ENCODE peak calls at places on chromosomes 5 and 9, in ten cellular contexts. Z, P, D, V, C, Q, N, O, U and F are unnamed samples.
A peak's percentile ranks its signal among the peaks of the same experiment; 100 is the strongest.

GRCh38 chr5:5353681-5354080 is 68.8 kb upstream of the ICE1 start:
- DNase-seq in C (no peak), O (no peak), Q (no peak), U (no peak), Z (no peak), D (no peak), P (no peak), N (no peak), V (no peak), F (no peak)

GRCh38 chr5:9661316-9662015 is 31.3 kb upstream of the TAS2R1 start:
- DNase-seq in D (no peak), U (no peak), V (no peak), C (no peak), Q (no peak), Z (no peak), P (no peak), N (no peak), O (no peak), F (no peak)

GRCh38 chr5:150180241-150181027 is 9.4 kb upstream of the SLC6A7 start:
- DNase-seq in V (peak; percentile 63), U (peak; percentile 73), C (no peak), Q (no peak), Z (no peak), O (no peak), D (no peak), N (no peak), P (no peak), F (no peak)

GRCh38 chr5:177086918-177087706 is 397 bp downstream of the FGFR4 start:
- DNase-seq in C (no peak), O (no peak), D (peak; percentile 19), N (no peak), Q (peak; percentile 70), V (no peak), Z (peak; percentile 91), P (peak; percentile 61), U (peak; percentile 89), F (peak; percentile 45)

GRCh38 chr9:117957267-117957666 is 253.1 kb downstream of the TLR4 start:
- DNase-seq in Q (peak; percentile 44), O (no peak), U (no peak), Z (no peak), C (peak; percentile 41), P (no peak), D (no peak), N (no peak), V (no peak), F (peak; percentile 36)

GRCh38 chr9:115240676-115241075 is 122.7 kb upstream of the TNC start:
- DNase-seq in N (no peak), O (no peak), Z (no peak), D (no peak), C (no peak), P (no peak), Q (no peak), U (no peak), V (no peak), F (no peak)

GRCh38 chr9:76415154-76415553 is 20.9 kb upstream of the RFK start:
- DNase-seq in D (no peak), N (no peak), U (no peak), V (no peak), O (peak; percentile 74), Z (no peak), Q (no peak), P (no peak), C (no peak), F (no peak)

GRCh38 chr5:142312399-142312798 is 12.4 kb downstream of the SPRY4 start:
- DNase-seq in P (no peak), Z (no peak), D (no peak), C (no peak), Q (no peak), U (no peak), O (no peak), N (no peak), V (no peak), F (no peak)

GRCh38 chr9:137262909-137263285 is 7.8 kb downstream of the NELFB start:
- DNase-seq in C (no peak), U (no peak), P (no peak), V (no peak), N (no peak), O (no peak), Q (no peak), Z (peak; percentile 67), D (no peak), F (peak; percentile 80)

GRCh38 chr9:70479880-70480291 is 65.4 kb upstream of the KLF9 start:
- DNase-seq in Z (no peak), Q (peak; percentile 34), D (no peak), C (peak; percentile 30), U (peak; percentile 48), P (no peak), O (no peak), V (no peak), N (no peak), F (peak; percentile 62)

GRCh38 chr9:76369583-76369982 is 24.6 kb downstream of the RFK start:
- DNase-seq in P (no peak), Z (no peak), Q (peak; percentile 85), O (no peak), V (no peak), N (no peak), C (no peak), U (peak; percentile 49), D (peak; percentile 9), F (peak; percentile 30)

GRCh38 chr9:131657890-131658752 is 81.8 kb downstream of the RAPGEF1 start:
- DNase-seq in D (no peak), U (no peak), V (no peak), N (peak; percentile 84), C (peak; percentile 64), O (no peak), P (peak; percentile 75), Q (no peak), Z (no peak), F (no peak)

GRCh38 chr5:38666668-38667498 is 110.4 kb upstream of the LIFR start:
- DNase-seq in C (peak; percentile 73), N (no peak), P (peak; percentile 19), V (no peak), Z (no peak), D (no peak), Q (peak; percentile 68), O (no peak), U (no peak), F (peak; percentile 70)

GRCh38 chr5:34657550-34657921 is 1.4 kb downstream of the RAI14 start:
- DNase-seq in P (no peak), N (no peak), C (no peak), U (peak; percentile 13), V (no peak), D (no peak), Z (no peak), Q (no peak), O (no peak), F (peak; percentile 40)

GRCh38 chr5:581941-582340 is 30.2 kb upstream of the CEP72 start:
- DNase-seq in U (no peak), Z (no peak), N (no peak), D (no peak), C (no peak), P (no peak), Q (peak; percentile 14), V (no peak), O (no peak), F (no peak)

GRCh38 chr9:81753436-81753835 is 64.1 kb upstream of the TLE1 start:
- DNase-seq in P (no peak), V (no peak), Z (no peak), N (no peak), Q (no peak), D (no peak), C (no peak), U (no peak), O (no peak), F (no peak)

GRCh38 chr5:159928122-159928960 is 12.1 kb downstream of the ADRA1B start:
- DNase-seq in Q (no peak), O (no peak), P (peak; percentile 54), Z (no peak), V (no peak), C (no peak), U (no peak), N (peak; percentile 90), D (no peak), F (peak; percentile 76)

GRCh38 chr9:93143830-93144530 is 9.9 kb upstream of the NINJ1 start:
- DNase-seq in N (no peak), P (no peak), Q (no peak), V (peak; percentile 77), C (peak; percentile 76), Z (peak; percentile 83), D (no peak), O (no peak), U (peak; percentile 42), F (no peak)

GRCh38 chr5:126594676-126595485 is at the start of gene ALDH7A1:
- DNase-seq in P (peak; percentile 83), C (peak; percentile 87), U (peak; percentile 90), D (no peak), N (peak; percentile 77), O (peak; percentile 96), Q (peak; percentile 89), Z (peak; percentile 87), V (peak; percentile 85), F (peak; percentile 93)
- TF ChIP-seq POLR2AphosphoS5 in P (peak; percentile 98), C (peak; percentile 51), U (peak; percentile 58), D (no peak), N (peak; percentile 80), O (peak; percentile 43), Q (peak; percentile 77), Z (peak; percentile 72), V (no peak), F (peak; percentile 78)

DNA sequence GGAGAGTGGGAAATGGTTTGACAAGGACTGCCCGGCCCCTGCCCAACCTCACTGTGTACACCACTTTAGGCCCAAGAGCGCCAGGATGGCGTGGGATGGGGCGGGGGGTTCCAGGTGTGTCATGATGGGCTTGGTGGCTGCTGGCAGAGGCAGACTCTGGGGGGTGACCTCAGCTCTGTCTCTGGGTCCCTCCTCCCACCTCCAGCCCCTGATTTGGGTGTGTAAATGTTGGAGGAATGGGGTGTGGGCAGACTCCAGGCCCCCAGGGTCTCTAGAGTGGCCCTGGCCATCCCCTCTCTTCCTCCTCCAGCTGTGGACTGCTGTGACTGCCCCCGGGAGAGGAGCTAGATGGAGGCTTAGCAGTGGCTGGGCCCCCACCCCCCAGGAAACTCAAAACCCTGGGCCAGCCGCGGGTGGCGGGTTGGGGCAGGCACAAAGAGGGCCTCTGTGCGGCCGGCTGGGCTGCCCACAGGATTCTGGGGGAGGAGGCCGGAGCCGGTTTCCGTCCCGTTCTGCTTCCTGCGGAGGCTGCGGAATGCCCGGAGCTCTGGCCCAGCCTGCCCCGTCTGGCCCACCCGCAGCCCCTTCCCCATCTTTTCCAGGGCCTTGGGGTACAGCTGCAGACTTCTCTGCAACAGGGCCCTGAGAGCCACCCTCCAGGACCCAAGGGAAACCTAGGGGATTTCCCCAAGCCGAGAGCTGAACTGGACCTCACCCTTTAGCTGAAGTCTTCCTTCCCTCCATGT is 23.1 kb downstream of the CXXC5 start:
- DNase-seq in Z (peak; percentile 89), P (no peak), C (no peak), Q (no peak), N (no peak), D (no peak), U (no peak), V (no peak), O (no peak), F (no peak)
- H3K4me1 ChIP-seq in Z (peaks cover 96% of the 10 kb centered on the region), P (peaks cover 25% of the 10 kb centered on the region), C (peaks cover 14% of the 10 kb centered on the region), Q (peaks cover 78% of the 10 kb centered on the region), N (peaks cover 92% of the 10 kb centered on the region), D (peaks cover 46% of the 10 kb centered on the region), U (peaks cover 31% of the 10 kb centered on the region), V (peaks cover 53% of the 10 kb centered on the region), O (peaks cover 95% of the 10 kb centered on the region), F (peaks cover 61% of the 10 kb centered on the region)

GRCh38 chr9:35108946-35109575 is 6.1 kb upstream of the STOML2 start:
- DNase-seq in D (no peak), V (no peak), N (no peak), Z (no peak), P (no peak), Q (no peak), C (no peak), U (no peak), O (no peak), F (no peak)
- H3K4me3 ChIP-seq in D (no peak overlapping the region), V (no peak overlapping the region), N (no peak overlapping the region), Z (no peak overlapping the region), P (no peak overlapping the region), Q (no peak overlapping the region), C (no peak overlapping the region), U (no peak overlapping the region), O (no peak overlapping the region), F (no peak overlapping the region)

GRCh38 chr5:145853952-145854351 is 18.8 kb upstream of the PRELID2 start:
- DNase-seq in N (no peak), P (no peak), V (no peak), O (no peak), Z (no peak), C (no peak), D (no peak), U (no peak), Q (no peak), F (no peak)
- TF ChIP-seq POLR2AphosphoS5 in N (no peak), P (no peak), V (no peak), O (no peak), Z (no peak), C (no peak), D (no peak), U (no peak), Q (no peak), F (no peak)